ENCODE peak calls at places on chromosomes 5 and 9, in nine cellular contexts. D is heart right ventricle, R is ovary, T is pancreas, H is AG04450, Z is gastrocnemius medialis, U is osteoblast, K is upper lobe of right lung, I is IMR-90. L is an unnamed sample.

GRCh38 chr5:54732108-54732507 is 214.5 kb downstream of the SNX18 start:
- DNase-seq in D (no peak), R (no peak), T (no peak), H (no peak), Z (no peak), U (no peak), K (no peak), I (no peak), L (no peak)

GRCh38 chr9:88605500-88606172 is 70.7 kb downstream of the NXNL2 start:
- DNase-seq in D (peak; percentile 13), R (no peak), T (no peak), H (no peak), Z (no peak), U (no peak), K (no peak), I (peak; percentile 54), L (no peak)

GRCh38 chr9:4970970-4971641 is 14.0 kb upstream of the JAK2 start:
- DNase-seq in D (no peak), R (no peak), T (no peak), H (no peak), Z (no peak), U (no peak), K (no peak), I (no peak), L (no peak)

GRCh38 chr5:154476343-154477213 is 1.4 kb downstream of the HAND1 start:
- DNase-seq in D (no peak), R (no peak), T (no peak), H (no peak), Z (no peak), U (no peak), K (no peak), I (no peak), L (no peak)

GRCh38 chr5:123047706-123048105 is 11.2 kb upstream of the PPIC start:
- DNase-seq in D (no peak), R (no peak), T (no peak), H (no peak), Z (no peak), U (no peak), K (no peak), I (peak; percentile 81), L (no peak)

GRCh38 chr5:33631786-33632185 is 191.0 kb downstream of the TARS1 start:
- DNase-seq in D (no peak), R (no peak), T (no peak), H (no peak), Z (no peak), U (peak; percentile 18), K (no peak), I (peak; percentile 21), L (no peak)

GRCh38 chr5:133244242-133244641 is 192.4 kb downstream of the HSPA4 start:
- DNase-seq in D (no peak), R (no peak), T (no peak), H (no peak), Z (no peak), U (no peak), K (no peak), I (peak; percentile 68), L (no peak)

GRCh38 chr9:100602302-100602930 is 24.5 kb downstream of the CAVIN4 start:
- DNase-seq in D (no peak), R (no peak), T (no peak), H (no peak), Z (no peak), U (no peak), K (no peak), I (peak; percentile 54), L (peak; percentile 64)

GRCh38 chr5:17302590-17302989 is 85.2 kb downstream of the BASP1 start:
- DNase-seq in D (no peak), R (no peak), T (no peak), H (no peak), Z (no peak), U (peak; percentile 85), K (no peak), I (no peak), L (no peak)

GRCh38 chr9:88678431-88678830 is 143.5 kb downstream of the NXNL2 start:
- DNase-seq in D (no peak), R (no peak), T (no peak), H (no peak), Z (no peak), U (peak; percentile 53), K (no peak), I (no peak), L (no peak)

GRCh38 chr9:120862452-120862851 is 14.5 kb downstream of the PHF19 start:
- DNase-seq in D (no peak), R (no peak), T (no peak), H (no peak), Z (no peak), U (no peak), K (peak; percentile 51), I (no peak), L (no peak)
- TF ChIP-seq CTCF in D (no peak), R (no peak), T (no peak), H (no peak), Z (no peak), U (no peak), K (no peak), I (no peak), L (no peak)

DNA sequence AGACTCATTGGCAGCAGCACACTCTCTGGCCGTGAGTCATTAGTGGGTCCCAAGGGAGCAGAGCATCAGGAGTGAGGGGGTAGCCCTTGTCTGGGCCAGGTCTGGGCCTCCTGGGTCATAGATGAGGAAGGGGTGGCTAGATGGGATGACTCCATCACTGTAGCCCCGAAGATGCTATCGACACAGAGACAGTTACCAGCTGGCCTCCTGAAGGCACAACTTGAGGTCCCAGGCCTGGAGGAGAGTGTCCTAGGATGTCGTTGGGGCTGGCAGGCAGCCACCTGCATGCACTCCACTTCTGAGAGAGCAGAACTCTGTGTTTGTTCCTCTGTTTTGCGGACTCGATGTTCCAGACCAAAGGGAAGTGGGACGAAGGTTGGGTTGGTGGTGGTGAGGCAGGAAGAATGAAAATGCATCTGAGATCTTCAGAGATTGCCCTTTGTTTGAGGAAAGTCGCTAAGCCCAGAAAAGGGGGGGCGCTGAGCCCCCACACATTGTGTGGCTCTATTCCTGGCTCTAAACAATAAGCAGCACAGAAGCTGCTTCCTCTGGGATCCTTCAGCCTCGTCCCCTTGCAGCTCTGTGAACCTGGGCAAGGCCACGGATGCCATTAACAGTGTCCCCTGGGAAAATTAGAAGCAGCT is 4.7 kb downstream of the BTNL9 start:
- DNase-seq in D (peak; percentile 69), R (no peak), T (no peak), H (no peak), Z (peak; percentile 18), U (no peak), K (no peak), I (no peak), L (no peak)
- H3K27ac ChIP-seq in D (peak overlapping the region; percentile 93), R (no peak overlapping the region), T (no peak overlapping the region), H (no peak overlapping the region), Z (peak overlapping the region; percentile 69), U (no peak overlapping the region), K (peak overlapping the region; percentile 68), I (no peak overlapping the region), L (no peak overlapping the region)

GRCh38 chr9:134176599-134176968 is 12.2 kb upstream of the RNU6ATAC start:
- DNase-seq in D (no peak), R (no peak), T (no peak), H (no peak), Z (no peak), U (peak; percentile 89), K (no peak), I (no peak), L (no peak)

GRCh38 chr9:134174526-134175290 is 10.3 kb upstream of the RNU6ATAC start:
- DNase-seq in D (no peak), R (no peak), T (no peak), H (no peak), Z (no peak), U (peak; percentile 81), K (peak; percentile 60), I (no peak), L (no peak)

GRCh38 chr9:134175291-134175807 is 11.0 kb upstream of the RNU6ATAC start:
- DNase-seq in D (no peak), R (no peak), T (no peak), H (no peak), Z (no peak), U (peak; percentile 90), K (peak; percentile 68), I (no peak), L (peak; percentile 88)

GRCh38 chr9:134177186-134177585 is 12.8 kb upstream of the RNU6ATAC start:
- DNase-seq in D (no peak), R (no peak), T (no peak), H (no peak), Z (no peak), U (peak; percentile 71), K (no peak), I (no peak), L (no peak)

DNA sequence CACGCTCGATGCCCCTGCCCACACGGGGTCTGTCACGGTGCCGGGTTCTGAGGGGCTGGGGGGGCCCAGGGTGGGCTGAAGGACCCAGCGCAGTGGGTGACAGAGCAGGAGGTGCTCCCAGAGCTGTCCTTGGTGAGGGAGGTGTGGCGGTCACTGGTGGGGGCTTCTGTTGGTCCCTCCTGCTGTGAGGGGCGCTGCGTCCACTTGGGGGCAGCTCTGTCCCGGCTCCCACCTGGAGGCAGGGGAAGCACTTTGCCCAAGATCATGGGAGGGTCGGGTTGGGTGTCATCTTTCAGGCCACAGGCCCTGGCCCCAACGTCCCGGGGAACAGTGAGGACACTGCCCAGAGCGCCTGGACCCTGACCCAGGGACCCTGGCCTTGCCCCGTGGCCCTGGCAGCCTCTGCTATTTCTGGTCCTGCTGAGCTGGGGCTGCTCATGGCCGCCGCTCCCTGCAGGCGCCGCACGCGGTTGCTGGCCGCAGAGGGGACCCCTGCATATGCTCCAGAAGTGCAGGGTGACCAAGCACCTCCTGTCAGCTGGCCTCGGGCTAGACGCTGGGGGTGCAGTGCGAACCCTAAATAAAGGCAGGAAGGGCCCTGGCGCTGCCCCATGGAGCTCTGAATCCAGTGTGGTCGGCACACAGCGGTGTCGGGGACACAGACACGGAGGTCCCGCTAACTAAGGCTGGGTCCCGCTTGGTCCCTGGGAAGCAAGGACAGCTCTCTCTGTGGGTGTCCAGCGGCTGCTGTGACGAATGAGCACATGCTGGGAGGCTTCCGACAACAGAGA is 11.6 kb upstream of the RNU6ATAC start:
- DNase-seq in D (no peak), R (no peak), T (no peak), H (no peak), Z (peak; percentile 64), U (peak; percentile 68), K (peak; percentile 62), I (no peak), L (no peak)
- TF ChIP-seq CTCF in D (peak; percentile 60), R (no peak), T (no peak), H (peak; percentile 38), Z (peak; percentile 53), U (no peak), K (peak; percentile 13), I (peak; percentile 28), L (no peak)

GRCh38 chr9:70421272-70422180 is 7.1 kb upstream of the KLF9 start:
- DNase-seq in D (peak; percentile 42), R (peak; percentile 61), T (no peak), H (no peak), Z (no peak), U (peak; percentile 75), K (no peak), I (peak; percentile 54), L (no peak)

GRCh38 chr9:70421020-70421271 is 6.5 kb upstream of the KLF9 start:
- DNase-seq in D (no peak), R (no peak), T (no peak), H (no peak), Z (no peak), U (no peak), K (no peak), I (no peak), L (peak; percentile 16)

GRCh38 chr9:70425192-70425591 is 10.7 kb upstream of the KLF9 start:
- DNase-seq in D (no peak), R (no peak), T (no peak), H (no peak), Z (no peak), U (no peak), K (no peak), I (no peak), L (no peak)

GRCh38 chr9:70420267-70421019 is 6.0 kb upstream of the KLF9 start:
- DNase-seq in D (peak; percentile 97), R (peak; percentile 97), T (peak; percentile 93), H (no peak), Z (peak; percentile 99), U (peak; percentile 79), K (peak; percentile 97), I (peak; percentile 82), L (peak; percentile 80)

GRCh38 chr9:70422371-70423043 is 8.1 kb upstream of the KLF9 start:
- DNase-seq in D (no peak), R (peak; percentile 15), T (no peak), H (no peak), Z (no peak), U (no peak), K (no peak), I (no peak), L (no peak)
- H3K27ac ChIP-seq in D (no peak overlapping the region), R (peak overlapping the region; percentile 97), T (no peak overlapping the region), H (no peak overlapping the region), Z (peak overlapping the region; percentile 100), U (no peak overlapping the region), K (peak overlapping the region; percentile 100), I (no peak overlapping the region), L (no peak overlapping the region)